ENCODE peak calls at places on chromosomes 12 and 14, in ten cellular contexts. C, U, B, L, Z, M, P, N, T and K are unnamed samples.

GRCh38 chr12:47343684-47344567 is 264.2 kb upstream of the AMIGO2 start:
- DNase-seq in U (no peak), Z (no peak), P (no peak), M (no peak), B (no peak), C (peak), N (no peak), L (no peak), T (no peak), K (no peak)

GRCh38 chr14:31877333-31877798 is 199.7 kb upstream of the ARHGAP5 start:
- DNase-seq in T (no peak), L (no peak), C (no peak), B (no peak), M (no peak), Z (no peak), U (no peak), N (no peak), P (no peak), K (no peak)

GRCh38 chr14:93025055-93025454 is 90.7 kb downstream of the ITPK1 start:
- DNase-seq in N (no peak), Z (no peak), C (no peak), M (no peak), L (no peak), T (no peak), P (no peak), U (no peak), B (no peak), K (no peak)

GRCh38 chr12:120242275-120242799 is 23.2 kb downstream of the PXN start:
- DNase-seq in L (no peak), C (no peak), U (peak), N (no peak), T (no peak), P (no peak), B (no peak), M (no peak), Z (no peak), K (no peak)

GRCh38 chr12:4143909-4144308 is 129.7 kb upstream of the CCND2 start:
- DNase-seq in C (no peak), T (no peak), B (no peak), L (no peak), N (peak), P (no peak), Z (no peak), M (no peak), U (no peak), K (no peak)

GRCh38 chr14:98444077-98444476 is 827.9 kb downstream of the BCL11B start:
- DNase-seq in P (no peak), U (no peak), N (no peak), C (no peak), Z (no peak), L (no peak), B (no peak), M (no peak), T (no peak), K (no peak)

GRCh38 chr14:91175802-91176201 is 61.9 kb downstream of the DGLUCY start:
- DNase-seq in N (no peak), L (no peak), Z (no peak), B (no peak), T (no peak), C (no peak), U (no peak), M (no peak), P (no peak), K (no peak)

GRCh38 chr14:34237098-34237497 is 224.9 kb downstream of the SPTSSA start:
- DNase-seq in Z (no peak), N (no peak), M (no peak), B (no peak), C (peak), L (no peak), T (peak), P (no peak), U (no peak), K (no peak)

GRCh38 chr12:131120831-131121271 is 167.1 kb downstream of the ADGRD1 start:
- DNase-seq in C (no peak), N (no peak), M (no peak), T (no peak), Z (no peak), U (no peak), P (no peak), B (no peak), L (no peak), K (no peak)

GRCh38 chr14:45680531-45680930 is 427.5 kb upstream of the MIS18BP1 start:
- DNase-seq in P (no peak), N (no peak), B (no peak), Z (no peak), L (no peak), U (no peak), M (no peak), T (no peak), C (no peak), K (no peak)

GRCh38 chr12:8612629-8613028 is at the start of gene AICDA:
- DNase-seq in M (no peak), C (no peak), U (no peak), P (no peak), B (no peak), T (no peak), N (no peak), Z (no peak), L (no peak), K (no peak)

GRCh38 chr12:65822732-65823480 is 1.4 kb upstream of the HMGA2 start:
- DNase-seq in Z (no peak), L (peak), P (no peak), T (no peak), M (no peak), N (peak), C (no peak), B (no peak), U (peak), K (peak)

GRCh38 chr12:54262403-54262925 is 17.5 kb downstream of the CBX5 start:
- DNase-seq in B (no peak), C (peak), T (no peak), M (no peak), N (no peak), P (no peak), Z (no peak), U (no peak), L (peak), K (peak)

GRCh38 chr12:121711925-121712461 is 559 bp upstream of the TMEM120B start:
- DNase-seq in U (no peak), T (no peak), N (no peak), P (no peak), C (peak), B (no peak), Z (no peak), M (no peak), L (peak), K (peak)

GRCh38 chr12:4270670-4271432 is 2.7 kb upstream of the CCND2 start:
- DNase-seq in P (no peak), M (no peak), C (no peak), L (peak), B (no peak), T (no peak), U (peak), N (no peak), Z (no peak), K (peak)

GRCh38 chr14:89621009-89621421 is 204.0 kb upstream of the FOXN3 start:
- DNase-seq in Z (no peak), N (no peak), C (no peak), B (no peak), U (no peak), L (peak), P (no peak), M (no peak), T (no peak), K (peak)

GRCh38 chr14:36605506-36605857 is 23.1 kb upstream of the NKX2-8 start:
- DNase-seq in N (no peak), T (no peak), C (no peak), P (no peak), U (no peak), Z (no peak), M (no peak), L (no peak), B (no peak), K (no peak)

GRCh38 chr14:54712371-54712998 is 145.6 kb downstream of the SAMD4A start:
- DNase-seq in M (no peak), T (no peak), B (no peak), U (no peak), C (no peak), L (no peak), Z (no peak), P (no peak), N (no peak), K (no peak)